ENCODE peak calls at places on chromosomes 12 and 14, in six cellular contexts. U, W, X, I, Y and M are unnamed samples.

GRCh38 chr14:105962532-105962931 is 436.1 kb downstream of the TMEM121 start:
- DNase-seq in U (no peak), W (no peak), X (no peak), I (no peak), Y (no peak), M (no peak)

GRCh38 chr14:81436296-81437138 is 36.4 kb upstream of the STON2 start:
- DNase-seq in U (peak), W (no peak), X (no peak), I (peak), Y (peak), M (peak)

GRCh38 chr14:55845963-55846851 is 266.2 kb downstream of the KTN1 start:
- DNase-seq in U (no peak), W (no peak), X (no peak), I (no peak), Y (no peak), M (peak)

GRCh38 chr12:28824193-28824846 is 324.8 kb upstream of the FAR2 start:
- DNase-seq in U (no peak), W (no peak), X (no peak), I (no peak), Y (no peak), M (no peak)

GRCh38 chr12:97805086-97805485 is 342.5 kb downstream of the RMST start:
- DNase-seq in U (no peak), W (no peak), X (no peak), I (no peak), Y (no peak), M (no peak)

GRCh38 chr14:104443391-104444158 is 136.0 kb upstream of the C14orf180 start:
- DNase-seq in U (no peak), W (no peak), X (no peak), I (no peak), Y (no peak), M (peak)

GRCh38 chr12:67881565-67881964 is 107.7 kb upstream of the IFNG-AS1 start:
- DNase-seq in U (no peak), W (no peak), X (no peak), I (peak), Y (no peak), M (no peak)

GRCh38 chr14:105303949-105304348 is 3.1 kb upstream of the BRF1 start:
- DNase-seq in U (no peak), W (no peak), X (no peak), I (no peak), Y (no peak), M (no peak)

GRCh38 chr12:6182279-6182898 is 17.8 kb upstream of the CD9 start:
- DNase-seq in U (no peak), W (no peak), X (no peak), I (peak), Y (no peak), M (no peak)

GRCh38 chr12:55743131-55743921 is 404 bp downstream of the GDF11 start:
- DNase-seq in U (peak), W (peak), X (no peak), I (peak), Y (peak), M (peak)

GRCh38 chr12:50196537-50196936 is 29.4 kb upstream of the CERS5 start:
- DNase-seq in U (no peak), W (no peak), X (no peak), I (no peak), Y (no peak), M (no peak)